ENCODE peak calls at places on chromosomes 1 and 21, in four cellular contexts. A, S, B and Z are unnamed samples.

GRCh38 chr1:205800470-205800869 is 12.5 kb downstream of the SLC41A1 start:
- DNase-seq in B (no peak), S (no peak), A (no peak), Z (no peak)

GRCh38 chr1:221576268-221576667 is 165.6 kb downstream of the DUSP10 start:
- DNase-seq in B (peak), A (no peak), S (no peak), Z (peak)

GRCh38 chr1:167722152-167722869 is 529 bp downstream of the MPZL1 start:
- DNase-seq in S (no peak), B (no peak), A (no peak), Z (peak)

GRCh38 chr1:45954401-45954847 is 151.0 kb downstream of the MAST2 start:
- DNase-seq in B (peak), S (no peak), A (no peak), Z (peak)

GRCh38 chr1:162680419-162681126 is 48.3 kb downstream of the DDR2 start:
- DNase-seq in B (peak), A (no peak), S (no peak), Z (peak)

GRCh38 chr1:116415200-116415698 is 42.2 kb downstream of the ATP1A1 start:
- DNase-seq in A (no peak), S (no peak), B (no peak), Z (no peak)

GRCh38 chr1:107572674-107573205 is 392.2 kb downstream of the VAV3 start:
- DNase-seq in A (no peak), B (peak), S (no peak), Z (peak)

GRCh38 chr1:69982992-69983391 is 222.4 kb downstream of the LRRC40 start:
- DNase-seq in A (no peak), B (peak), S (no peak), Z (peak)

GRCh38 chr1:24769656-24770651 is 24.7 kb downstream of the CLIC4 start:
- DNase-seq in A (no peak), B (peak), S (no peak), Z (peak)

GRCh38 chr1:99110140-99111041 is 105.7 kb upstream of the PLPPR5 start:
- DNase-seq in B (no peak), S (no peak), A (no peak), Z (no peak)

GRCh38 chr1:168507271-168507670 is 36.5 kb downstream of the XCL2 start:
- DNase-seq in S (no peak), B (no peak), A (no peak), Z (peak)

GRCh38 chr21:42164064-42164789 is 54.7 kb upstream of the ABCG1 start:
- DNase-seq in B (no peak), A (peak), S (peak), Z (no peak)

GRCh38 chr1:217059401-217059800 is 336.2 kb upstream of the ESRRG start:
- DNase-seq in B (no peak), A (no peak), S (no peak), Z (no peak)

GRCh38 chr1:112721966-112722524 is 6.9 kb upstream of the PPM1J start:
- DNase-seq in S (no peak), B (no peak), A (no peak), Z (no peak)

GRCh38 chr1:211327341-211327921 is 798 bp downstream of the TRAF5 start:
- DNase-seq in B (peak), S (no peak), A (peak), Z (peak)

DNA sequence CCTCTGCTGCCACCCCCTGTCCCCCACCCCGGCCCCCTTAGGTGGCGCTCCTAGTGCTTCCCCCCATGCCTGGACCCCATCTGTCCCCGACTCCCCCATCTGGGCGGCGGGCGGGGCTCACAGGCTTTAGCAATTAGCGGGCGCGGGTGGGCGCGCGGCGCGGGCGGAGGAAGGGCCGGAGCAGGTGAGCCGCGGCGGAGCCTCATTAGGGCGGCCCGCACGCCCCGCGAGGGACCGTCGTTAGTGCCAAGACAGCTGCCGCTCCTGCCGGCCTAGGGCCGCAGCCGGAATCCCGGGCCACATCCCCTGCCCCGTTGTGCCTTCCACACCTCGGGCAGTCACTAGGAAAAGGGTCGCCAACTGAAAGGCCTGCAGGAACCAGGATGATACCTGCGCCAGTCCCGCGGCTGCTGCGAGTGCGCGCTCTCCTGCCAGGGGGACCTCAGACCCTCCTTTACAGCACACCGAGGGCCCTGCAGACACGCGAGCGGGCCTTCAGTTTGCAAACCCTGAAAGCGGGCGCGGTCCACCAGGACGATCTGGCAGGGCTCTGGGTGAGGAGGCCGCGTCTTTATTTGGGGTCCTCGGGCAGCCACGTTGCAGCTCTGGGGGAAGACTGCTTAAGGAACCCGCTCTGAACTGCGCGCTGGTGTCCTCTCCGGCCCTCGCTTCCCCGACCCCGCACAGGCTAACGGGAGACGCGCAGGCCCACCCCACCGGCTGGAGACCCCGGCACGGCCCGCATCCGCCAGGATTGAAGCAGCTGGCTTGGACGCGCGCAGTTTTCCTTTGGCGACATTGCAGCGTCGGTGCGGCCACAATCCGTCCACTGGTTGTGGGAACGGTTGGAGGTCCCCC is 7.6 kb downstream of the OLIG2 start:
- DNase-seq in A (no peak), B (no peak), S (no peak), Z (no peak)
- TF ChIP-seq CTCF in A (no peak), B (no peak), S (no peak), Z (no peak)

GRCh38 chr1:114671011-114671938 is 1.4 kb upstream of the DENND2C start:
- DNase-seq in B (peak), A (no peak), S (no peak), Z (peak)
- H3K4me3 ChIP-seq in B (no peak), A (no peak), S (peak), Z (no peak)

GRCh38 chr1:158972841-158973240 is 36.9 kb upstream of the IFI16 start:
- DNase-seq in B (no peak), A (no peak), S (no peak), Z (peak)
- TF ChIP-seq CTCF in B (no peak), A (no peak), S (no peak), Z (no peak)

GRCh38 chr1:111139956-111140679 is at the start of the genes CEPT1 and DRAM2:
- DNase-seq in S (peak), B (peak), A (peak), Z (peak)
- H3K4me3 ChIP-seq in S (peak), B (peak), A (peak), Z (peak)

GRCh38 chr1:174274452-174274851 is 115.1 kb downstream of the RABGAP1L start:
- DNase-seq in S (no peak), A (no peak), B (no peak), Z (no peak)

GRCh38 chr1:174273766-174274165 is 114.4 kb downstream of the RABGAP1L start:
- DNase-seq in A (no peak), B (no peak), S (no peak), Z (no peak)

GRCh38 chr1:174276087-174276486 is 116.8 kb downstream of the RABGAP1L start:
- DNase-seq in B (no peak), A (no peak), S (no peak), Z (no peak)

GRCh38 chr1:174273190-174273589 is 113.9 kb downstream of the RABGAP1L start:
- DNase-seq in A (no peak), S (no peak), B (no peak), Z (no peak)

DNA sequence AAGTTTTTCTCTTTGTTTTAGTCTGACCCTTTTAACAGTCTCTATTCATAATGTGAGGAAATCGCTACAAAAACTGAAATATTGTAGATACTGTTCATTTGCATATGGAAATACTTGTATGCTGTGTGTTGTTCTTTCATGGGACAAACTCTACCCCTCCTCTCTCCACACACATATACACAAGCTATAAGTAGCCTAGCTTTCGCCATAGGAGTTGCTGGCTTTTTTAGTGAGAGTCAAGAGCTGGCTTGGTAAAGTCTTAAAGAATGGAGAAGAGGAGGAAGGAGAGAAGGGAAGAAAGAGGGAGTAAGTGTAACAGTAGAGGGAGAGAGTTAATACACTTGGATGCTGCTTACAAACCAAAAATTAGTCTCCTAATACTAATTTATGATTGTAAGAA is 115.6 kb downstream of the RABGAP1L start:
- DNase-seq in B (no peak), A (no peak), S (no peak), Z (no peak)
- TF ChIP-seq CTCF in B (no peak), A (no peak), S (no peak), Z (no peak)